ENCODE peak calls at places on chromosomes 6 and 20, in six cellular contexts. D, Z, P, I, E and K are unnamed samples.

GRCh38 chr6:8219352-8219943 is 117.1 kb upstream of the EEF1E1 start:
- DNase-seq in I (peak; percentile 20), P (peak; percentile 27), E (peak; percentile 31), Z (peak; percentile 31), D (no peak), K (peak; percentile 27)

GRCh38 chr6:44043036-44043478 is 84.2 kb downstream of the MRPL14 start:
- DNase-seq in D (no peak), P (peak; percentile 80), Z (no peak), I (peak; percentile 58), E (no peak), K (no peak)

GRCh38 chr6:1620504-1621327 is 11.0 kb downstream of the FOXC1 start:
- DNase-seq in I (no peak), Z (no peak), E (no peak), D (peak; percentile 53), P (no peak), K (no peak)

GRCh38 chr20:49882171-49882970 is 33.0 kb downstream of the SPATA2 start:
- DNase-seq in P (no peak), Z (no peak), E (no peak), D (no peak), I (no peak), K (no peak)

GRCh38 chr6:159169557-159170332 is 545 bp downstream of the FNDC1 start:
- DNase-seq in E (no peak), D (peak; percentile 66), Z (no peak), P (peak; percentile 23), I (peak; percentile 26), K (no peak)

GRCh38 chr6:17719323-17720041 is 12.8 kb upstream of the NUP153 start:
- DNase-seq in E (no peak), D (no peak), Z (no peak), I (no peak), P (no peak), K (no peak)

GRCh38 chr6:160461641-160462040 is 113.5 kb downstream of the SLC22A3 start:
- DNase-seq in D (no peak), E (no peak), P (no peak), I (peak; percentile 20), Z (no peak), K (no peak)

GRCh38 chr20:17806739-17807441 is 107.1 kb downstream of the BANF2 start:
- DNase-seq in D (peak; percentile 75), Z (no peak), I (no peak), E (peak; percentile 48), P (no peak), K (peak; percentile 54)

GRCh38 chr6:116064626-116065025 is 3.9 kb upstream of the FRK start:
- DNase-seq in Z (no peak), P (no peak), D (no peak), I (no peak), E (no peak), K (no peak)

GRCh38 chr6:31948753-31949413 is 3.0 kb downstream of the CFB start:
- DNase-seq in I (peak; percentile 67), Z (no peak), P (no peak), E (no peak), D (peak; percentile 38), K (no peak)

GRCh38 chr6:127051571-127052260 is 66.8 kb upstream of the RSPO3 start:
- DNase-seq in E (no peak), Z (no peak), I (peak; percentile 61), P (no peak), D (no peak), K (no peak)

GRCh38 chr6:38068854-38069253 is 249.3 kb downstream of the ZFAND3 start:
- DNase-seq in Z (no peak), P (peak; percentile 3), E (no peak), I (no peak), D (no peak), K (no peak)

GRCh38 chr20:38905375-38905774 is 20.8 kb upstream of the FAM83D start:
- DNase-seq in D (no peak), E (no peak), Z (no peak), P (no peak), I (no peak), K (no peak)

GRCh38 chr20:62921119-62921687 is 5.1 kb downstream of the DIDO1 start:
- DNase-seq in D (no peak), P (peak; percentile 77), Z (peak; percentile 64), I (peak; percentile 68), E (no peak), K (no peak)

GRCh38 chr6:98847767-98848538 is 13.6 kb downstream of the POU3F2 start:
- DNase-seq in P (no peak), I (no peak), D (peak; percentile 47), E (no peak), Z (no peak), K (no peak)

GRCh38 chr6:150452642-150453243 is 83.9 kb downstream of the IYD start:
- DNase-seq in I (no peak), P (no peak), Z (no peak), E (peak; percentile 30), D (no peak), K (no peak)

GRCh38 chr20:21159658-21160380 is 33.9 kb downstream of the KIZ start:
- DNase-seq in I (no peak), P (no peak), E (no peak), Z (no peak), D (no peak), K (no peak)

GRCh38 chr6:34934516-34934915 is 45.5 kb downstream of the ANKS1A start:
- DNase-seq in Z (no peak), D (peak; percentile 90), E (peak; percentile 76), I (peak; percentile 9), P (no peak), K (no peak)

GRCh38 chr6:81138236-81138635 is 614.2 kb downstream of the TENT5A start:
- DNase-seq in P (no peak), D (peak; percentile 30), I (no peak), Z (no peak), E (no peak), K (no peak)

GRCh38 chr6:110040716-110041115 is 62.6 kb downstream of the GPR6 start:
- DNase-seq in P (no peak), Z (no peak), I (no peak), E (no peak), D (no peak), K (no peak)

GRCh38 chr6:110385458-110385863 is 27.3 kb upstream of the METTL24 start:
- DNase-seq in P (no peak), Z (no peak), D (no peak), I (no peak), E (no peak), K (no peak)

GRCh38 chr20:54623923-54624569 is 148.7 kb downstream of the DOK5 start:
- DNase-seq in Z (no peak), D (no peak), P (no peak), I (no peak), E (no peak), K (no peak)

GRCh38 chr20:63597651-63598478 is 23.8 kb upstream of the HELZ2 start:
- DNase-seq in P (no peak), I (no peak), E (no peak), D (peak; percentile 27), Z (no peak), K (no peak)

GRCh38 chr6:5172057-5172683 is 87.0 kb downstream of the PPP1R3G start:
- DNase-seq in P (no peak), E (no peak), D (no peak), I (no peak), Z (no peak), K (no peak)

GRCh38 chr6:34346175-34347119 is 46.0 kb downstream of the NUDT3 start:
- DNase-seq in E (no peak), D (no peak), I (no peak), P (no peak), Z (no peak), K (no peak)

GRCh38 chr20:33262658-33263065 is 20.4 kb upstream of the BPIFB1 start:
- DNase-seq in Z (no peak), D (no peak), P (peak; percentile 68), I (peak; percentile 54), E (no peak), K (peak; percentile 6)

GRCh38 chr20:53023717-53024116 is 51.6 kb downstream of the TSHZ2 start:
- DNase-seq in D (no peak), I (no peak), Z (no peak), P (no peak), E (no peak), K (no peak)

GRCh38 chr6:121436966-121437756 is 1.7 kb downstream of the GJA1 start:
- DNase-seq in P (peak; percentile 54), Z (no peak), I (peak; percentile 39), E (peak; percentile 61), D (peak; percentile 65), K (peak; percentile 11)

GRCh38 chr20:23374441-23374840 is 12.5 kb downstream of the GZF1 start:
- DNase-seq in P (no peak), Z (no peak), I (no peak), E (no peak), D (no peak), K (no peak)

GRCh38 chr20:48034754-48035153 is 249.5 kb upstream of the SULF2 start:
- DNase-seq in Z (no peak), I (peak; percentile 13), P (no peak), D (no peak), E (no peak), K (no peak)

GRCh38 chr6:119340766-119341487 is 8.6 kb downstream of the MAN1A1 start:
- DNase-seq in I (no peak), D (no peak), P (no peak), Z (no peak), E (no peak), K (no peak)

GRCh38 chr20:25282034-25282781 is 34.3 kb downstream of the PYGB start:
- DNase-seq in Z (no peak), P (no peak), D (peak; percentile 29), I (no peak), E (peak; percentile 11), K (no peak)

GRCh38 chr20:33753763-33754162 is 22.0 kb downstream of the ZNF341 start:
- DNase-seq in I (peak; percentile 23), P (no peak), Z (no peak), E (no peak), D (no peak), K (no peak)

GRCh38 chr6:168310945-168311344 is 8.6 kb downstream of the DACT2 start:
- DNase-seq in P (no peak), D (no peak), Z (no peak), E (no peak), I (no peak), K (no peak)
- H3K9me3 ChIP-seq in P (no peaks in the 10 kb centered on the region), D (no peaks in the 10 kb centered on the region), Z (no peaks in the 10 kb centered on the region), E (no peaks in the 10 kb centered on the region), I (peaks cover 32% of the 10 kb centered on the region), K (peaks cover 89% of the 10 kb centered on the region)

DNA sequence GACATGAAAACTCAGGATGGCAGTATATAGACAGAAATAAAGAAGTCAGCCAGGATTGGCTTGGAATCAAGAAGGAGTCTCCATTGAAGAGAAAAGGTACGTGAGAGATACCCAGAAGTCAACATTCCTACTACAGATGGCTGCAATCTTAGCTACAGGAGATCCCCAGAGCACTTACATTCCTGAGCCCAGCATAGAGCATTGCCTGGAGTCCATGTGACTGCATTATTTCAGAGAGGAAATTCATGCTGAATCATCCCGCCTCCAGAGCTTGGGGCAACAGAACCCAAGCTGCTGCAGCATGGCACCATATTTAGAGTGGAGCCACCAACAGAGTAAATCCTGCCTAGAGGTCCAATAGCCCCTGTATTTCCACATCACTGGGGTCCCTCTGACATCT is 125.0 kb upstream of the GRIK2 start:
- DNase-seq in E (no peak), Z (no peak), I (peak; percentile 19), P (no peak), D (no peak), K (no peak)
- H3K27ac ChIP-seq in E (no peak overlapping the region), Z (no peak overlapping the region), I (no peak overlapping the region), P (no peak overlapping the region), D (no peak overlapping the region), K (no peak overlapping the region)

GRCh38 chr20:31330893-31331292 is 22.5 kb upstream of the DEFB116 start:
- DNase-seq in I (no peak), Z (no peak), P (no peak), D (no peak), E (no peak), K (no peak)
- H3K9me3 ChIP-seq in I (peaks cover 5% of the 10 kb centered on the region), Z (no peaks in the 10 kb centered on the region), P (no peaks in the 10 kb centered on the region), D (no peaks in the 10 kb centered on the region), E (no peaks in the 10 kb centered on the region), K (peaks cover 3% of the 10 kb centered on the region)

GRCh38 chr20:6121504-6121903 is 1.3 kb downstream of the FERMT1 start:
- DNase-seq in I (no peak), P (no peak), E (no peak), D (no peak), Z (no peak), K (no peak)
- H3K27ac ChIP-seq in I (peak overlapping the region; percentile 80), P (no peak overlapping the region), E (no peak overlapping the region), D (no peak overlapping the region), Z (no peak overlapping the region), K (no peak overlapping the region)